ENCODE peak calls at places on chromosomes 12 and 14, in seven cellular contexts. P is upper lobe of right lung; D is CD8-positive, alpha-beta T cell; A is tibial artery; K is cardiac fibroblast; U is brain microvascular endothelial cell; E is omental fat pad. W is an unnamed sample.

GRCh38 chr12:112947761-112948160 is 9.5 kb downstream of the OAS3 start:
- DNase-seq in P (no peak), D (no peak), A (no peak), K (no peak), U (no peak), E (no peak), W (no peak)

GRCh38 chr12:6688543-6688999 is 604 bp downstream of the ZNF384 start:
- DNase-seq in P (no peak), D (peak), A (no peak), K (no peak), U (peak), E (peak), W (peak)

GRCh38 chr12:92439397-92439779 is 263.4 kb upstream of the PLEKHG7 start:
- DNase-seq in P (no peak), D (no peak), A (no peak), K (peak), U (peak), E (no peak), W (no peak)

GRCh38 chr12:65925626-65926025 is 101.3 kb downstream of the HMGA2 start:
- DNase-seq in P (no peak), D (no peak), A (no peak), K (no peak), U (no peak), E (no peak), W (no peak)

GRCh38 chr12:104549820-104550480 is 93.2 kb downstream of the CHST11 start:
- DNase-seq in P (no peak), D (no peak), A (no peak), K (peak), U (peak), E (no peak), W (no peak)

GRCh38 chr12:52361553-52361952 is 5.7 kb downstream of the KRT85 start:
- DNase-seq in P (no peak), D (no peak), A (peak), K (no peak), U (no peak), E (no peak), W (no peak)

GRCh38 chr14:95268350-95268749 is 51.4 kb downstream of the CLMN start:
- DNase-seq in P (no peak), D (no peak), A (no peak), K (no peak), U (no peak), E (no peak), W (no peak)

GRCh38 chr12:129927316-129927900 is 23.6 kb upstream of the TMEM132D start:
- DNase-seq in P (no peak), D (no peak), A (no peak), K (no peak), U (peak), E (no peak), W (no peak)

GRCh38 chr12:113855998-113856397 is 110.1 kb downstream of the RBM19 start:
- DNase-seq in P (no peak), D (no peak), A (no peak), K (no peak), U (no peak), E (no peak), W (no peak)

GRCh38 chr12:753401-754237 is 1.2 kb downstream of the WNK1 start:
- DNase-seq in P (peak), D (peak), A (peak), K (peak), U (no peak), E (no peak), W (peak)

GRCh38 chr14:91303091-91303923 is 58.8 kb upstream of the GPR68 start:
- DNase-seq in P (peak), D (peak), A (no peak), K (peak), U (no peak), E (no peak), W (peak)

GRCh38 chr12:3367750-3368444 is 123.1 kb upstream of the PRMT8 start:
- DNase-seq in P (no peak), D (no peak), A (peak), K (no peak), U (no peak), E (no peak), W (no peak)

GRCh38 chr14:23321572-23322547 is 603 bp downstream of the PABPN1 start:
- DNase-seq in P (peak), D (peak), A (peak), K (peak), U (peak), E (no peak), W (peak)

GRCh38 chr12:69936214-69936731 is 111.2 kb downstream of the MYRFL start:
- DNase-seq in P (peak), D (no peak), A (no peak), K (no peak), U (no peak), E (no peak), W (peak)

GRCh38 chr14:52325126-52325525 is 11.0 kb downstream of the PTGER2 start:
- DNase-seq in P (no peak), D (no peak), A (no peak), K (no peak), U (no peak), E (no peak), W (no peak)

GRCh38 chr12:53295891-53296219 is 513 bp downstream of the PFDN5 start:
- DNase-seq in P (no peak), D (no peak), A (no peak), K (no peak), U (no peak), E (no peak), W (no peak)

GRCh38 chr12:23006413-23006812 is 381.4 kb downstream of the ETNK1 start:
- DNase-seq in P (no peak), D (no peak), A (no peak), K (no peak), U (no peak), E (no peak), W (no peak)

GRCh38 chr12:116441292-116441691 is 117.9 kb upstream of the MAP1LC3B2 start:
- DNase-seq in P (peak), D (no peak), A (no peak), K (no peak), U (no peak), E (no peak), W (no peak)

GRCh38 chr12:54276368-54276767 is 3.6 kb downstream of the CBX5 start:
- DNase-seq in P (no peak), D (no peak), A (no peak), K (no peak), U (no peak), E (no peak), W (no peak)

GRCh38 chr12:113422030-113422900 is at the start of gene SDSL:
- DNase-seq in P (peak), D (no peak), A (peak), K (peak), U (peak), E (peak), W (peak)

GRCh38 chr12:57609781-57610552 is 1.3 kb upstream of the ARHGEF25 start:
- DNase-seq in P (no peak), D (no peak), A (peak), K (no peak), U (no peak), E (no peak), W (no peak)

DNA sequence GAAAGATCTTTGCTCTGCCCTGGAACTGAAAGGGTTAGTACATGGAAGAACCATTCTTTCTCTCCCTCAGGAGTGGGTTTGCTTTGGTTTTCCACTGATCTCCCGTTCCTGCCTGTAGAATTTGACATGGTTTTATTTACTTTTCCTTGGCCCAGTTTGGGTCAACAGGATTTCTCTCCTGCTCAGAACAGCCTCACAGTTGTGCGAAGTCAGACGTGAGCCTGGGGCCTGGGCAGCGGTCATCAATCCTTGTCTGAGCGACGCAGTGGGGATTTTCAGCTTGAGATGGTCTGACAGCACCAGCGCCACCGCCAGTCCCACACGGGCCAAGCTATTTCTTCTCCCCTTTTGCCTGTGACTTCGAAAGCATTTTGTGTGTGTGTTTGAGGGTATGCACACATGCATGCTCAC is 58.2 kb downstream of the SMOC1 start:
- DNase-seq in P (no peak), D (no peak), A (no peak), K (no peak), U (no peak), E (no peak), W (no peak)
- TF ChIP-seq CTCF in P (no peak), D (no peak), A (no peak), K (no peak), U (no peak), E (no peak), W (no peak)

DNA sequence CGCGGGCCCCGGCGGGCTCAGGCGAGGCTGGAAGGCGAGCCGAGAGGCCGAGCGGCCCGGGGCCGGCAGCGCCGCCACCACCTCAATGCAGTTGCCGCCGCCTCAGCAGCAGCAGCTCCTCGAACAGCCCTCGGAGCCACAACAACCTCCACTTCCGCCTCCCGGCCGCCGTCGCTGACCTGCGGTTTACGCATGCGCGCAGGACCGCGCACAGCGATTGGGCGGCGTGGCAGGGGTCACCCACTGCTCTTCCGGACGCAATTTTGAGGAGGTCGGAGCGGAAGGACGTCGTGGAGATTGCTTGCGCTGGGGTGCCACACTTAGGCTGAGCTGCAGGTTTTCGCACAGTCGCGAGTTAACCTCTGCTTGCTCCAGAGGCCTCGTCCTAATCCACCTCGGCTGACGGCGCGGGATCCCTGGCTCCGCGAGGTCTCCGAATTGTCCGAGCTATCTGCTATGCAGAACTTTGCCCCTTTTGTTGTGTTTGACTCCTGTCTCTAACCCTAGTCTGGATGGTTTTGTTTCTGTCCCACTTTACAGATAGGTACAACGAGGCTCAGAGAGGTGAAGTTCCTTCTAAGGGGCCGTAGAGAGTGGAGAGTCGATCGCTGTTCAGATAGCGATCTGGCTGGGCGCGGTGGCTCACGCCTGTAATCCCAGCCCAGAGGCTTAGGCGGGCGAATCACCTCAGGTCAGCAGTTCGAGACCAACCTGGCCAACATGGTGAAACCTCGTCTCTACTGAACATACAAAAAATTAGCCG is at the start of the genes ACAD10 and BRAP:
- DNase-seq in P (peak), D (peak), A (peak), K (peak), U (peak), E (peak), W (peak)
- TF ChIP-seq CTCF in P (no peak), D (no peak), A (no peak), K (no peak), U (no peak), E (no peak), W (no peak)

DNA sequence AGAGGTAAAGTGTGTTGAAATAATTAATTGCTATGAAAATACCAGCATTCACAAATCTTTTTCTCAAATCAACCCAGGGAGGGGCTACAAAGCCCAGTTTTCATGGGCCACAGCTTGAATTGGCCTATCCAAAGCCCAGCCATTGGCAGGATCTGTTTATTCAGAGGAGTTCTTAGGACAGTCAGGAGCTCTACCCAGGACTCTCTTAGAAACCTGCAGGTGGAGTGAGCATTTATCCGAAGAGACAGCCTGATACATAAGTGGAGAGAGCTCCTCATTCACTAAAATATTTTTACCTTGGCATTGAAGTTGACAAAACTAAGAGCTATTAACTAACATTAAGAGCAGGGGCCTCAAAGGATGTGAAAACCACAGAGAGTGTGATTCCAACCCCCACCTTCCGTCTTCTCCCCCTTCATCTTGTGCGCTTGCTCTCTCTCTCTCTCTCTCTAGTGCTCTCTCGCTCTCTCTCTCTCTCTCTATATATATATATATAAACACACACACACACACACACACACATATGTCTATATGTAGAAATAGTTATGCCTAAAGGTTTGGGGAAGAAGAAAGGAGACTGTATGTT is 315.5 kb downstream of the SNAPC1 start:
- DNase-seq in P (no peak), D (peak), A (no peak), K (no peak), U (no peak), E (no peak), W (no peak)
- TF ChIP-seq CTCF in P (no peak), D (no peak), A (no peak), K (no peak), U (no peak), E (no peak), W (no peak)

GRCh38 chr12:120977531-120978295 is 630 bp upstream of the HNF1A start:
- DNase-seq in P (no peak), D (no peak), A (no peak), K (no peak), U (no peak), E (no peak), W (no peak)
- TF ChIP-seq CTCF in P (no peak), D (no peak), A (no peak), K (no peak), U (no peak), E (no peak), W (no peak)

DNA sequence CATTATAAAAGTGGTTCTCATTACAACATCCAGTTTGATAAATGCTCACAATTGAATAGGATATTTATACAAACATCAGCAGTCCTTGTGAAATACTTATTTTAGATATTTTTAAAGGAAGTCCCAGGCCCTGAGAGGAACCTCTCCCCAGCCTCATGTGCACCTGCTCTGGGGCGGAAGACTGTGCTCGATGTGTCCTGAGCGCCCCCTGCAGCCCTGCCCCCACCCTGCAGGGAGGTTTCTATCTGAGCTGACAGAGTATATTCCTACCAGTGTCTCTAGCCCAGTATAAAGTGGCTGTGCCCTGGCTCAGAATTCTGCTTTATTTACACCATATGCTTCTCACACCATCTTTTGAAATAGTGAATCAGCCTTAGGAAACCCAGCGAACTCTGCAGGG is 1349.1 kb downstream of the TMEM121 start:
- DNase-seq in P (no peak), D (peak), A (no peak), K (no peak), U (no peak), E (no peak), W (peak)
- TF ChIP-seq CTCF in P (peak), D (no peak), A (no peak), K (peak), U (no peak), E (no peak), W (peak)

GRCh38 chr12:12890815-12891645 is at the start of gene GPRC5A:
- DNase-seq in P (peak), D (peak), A (peak), K (peak), U (peak), E (peak), W (peak)
- TF ChIP-seq CTCF in P (peak), D (no peak), A (peak), K (peak), U (peak), E (no peak), W (no peak)

DNA sequence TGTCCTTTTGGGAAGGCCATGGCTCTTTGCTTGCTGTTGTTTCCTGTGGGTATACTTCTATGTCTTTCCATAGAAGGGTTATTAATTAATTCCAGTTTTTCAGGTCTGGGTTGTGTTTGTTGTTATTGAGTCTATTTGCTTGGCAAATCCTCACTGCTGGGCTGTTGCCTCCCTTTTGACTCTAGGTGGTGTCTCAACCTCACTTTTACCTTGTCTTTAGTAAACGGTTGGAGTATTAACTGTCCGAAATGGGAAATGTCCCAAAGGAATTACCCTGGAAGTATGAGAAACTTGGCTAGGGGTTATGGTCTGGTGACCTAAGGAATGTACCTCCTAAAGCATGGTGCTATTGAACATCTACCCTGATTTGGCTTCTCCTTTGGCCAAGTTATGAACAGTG is 16.7 kb downstream of the PRH1 start:
- DNase-seq in P (no peak), D (no peak), A (no peak), K (peak), U (no peak), E (no peak), W (no peak)
- TF ChIP-seq CTCF in P (no peak), D (no peak), A (no peak), K (no peak), U (peak), E (no peak), W (no peak)

GRCh38 chr14:85565862-85566296 is 35.9 kb downstream of the FLRT2 start:
- DNase-seq in P (no peak), D (no peak), A (no peak), K (peak), U (no peak), E (no peak), W (no peak)
- TF ChIP-seq CTCF in P (no peak), D (no peak), A (no peak), K (no peak), U (no peak), E (no peak), W (no peak)

GRCh38 chr14:64444140-64444539 is 21.2 kb upstream of the AKAP5 start:
- DNase-seq in P (no peak), D (no peak), A (no peak), K (no peak), U (no peak), E (no peak), W (no peak)

GRCh38 chr14:64440494-64440893 is 24.8 kb upstream of the AKAP5 start:
- DNase-seq in P (no peak), D (no peak), A (no peak), K (peak), U (no peak), E (no peak), W (no peak)

GRCh38 chr14:64442300-64442988 is 22.9 kb upstream of the AKAP5 start:
- DNase-seq in P (no peak), D (no peak), A (no peak), K (no peak), U (no peak), E (no peak), W (no peak)

GRCh38 chr14:64447890-64448667 is 17.2 kb upstream of the AKAP5 start:
- DNase-seq in P (no peak), D (peak), A (no peak), K (no peak), U (peak), E (no peak), W (no peak)

GRCh38 chr14:64444984-64445845 is 20.1 kb upstream of the AKAP5 start:
- DNase-seq in P (no peak), D (peak), A (peak), K (peak), U (peak), E (no peak), W (no peak)
- TF ChIP-seq CTCF in P (no peak), D (no peak), A (no peak), K (no peak), U (peak), E (no peak), W (no peak)

GRCh38 chr14:93320489-93320888 is 12.3 kb downstream of the BTBD7 start:
- DNase-seq in P (no peak), D (no peak), A (no peak), K (no peak), U (no peak), E (no peak), W (no peak)
- TF ChIP-seq CTCF in P (no peak), D (no peak), A (no peak), K (no peak), U (no peak), E (no peak), W (no peak)